ENCODE peak calls at places on chromosomes 16 and 17, in four cellular contexts. H is aorta, E is heart right ventricle, O is gastrocnemius medialis. A is an unnamed sample.

GRCh38 chr16:55478827-55479559 is at the start of gene MMP2:
- DNase-seq in H (peak; percentile 88), E (peak; percentile 81), O (peak; percentile 52), A (no peak)

GRCh38 chr16:80693553-80693952 is 110.8 kb downstream of the CDYL2 start:
- DNase-seq in H (no peak), E (no peak), O (no peak), A (no peak)

GRCh38 chr17:41629316-41629715 is 4.9 kb upstream of the KRT17 start:
- DNase-seq in H (no peak), E (no peak), O (no peak), A (no peak)

GRCh38 chr16:88688013-88688778 is 1.9 kb upstream of the SNAI3 start:
- DNase-seq in H (no peak), E (no peak), O (peak; percentile 61), A (no peak)

GRCh38 chr16:83285921-83286320 is 521.9 kb upstream of the HSBP1 start:
- DNase-seq in H (no peak), E (no peak), O (no peak), A (no peak)

GRCh38 chr16:71358464-71359031 is at the start of gene CALB2:
- DNase-seq in H (peak; percentile 90), E (peak; percentile 35), O (no peak), A (no peak)

GRCh38 chr16:31354394-31355291 is at the start of gene ITGAX:
- DNase-seq in H (peak; percentile 83), E (peak; percentile 46), O (peak; percentile 13), A (no peak)

GRCh38 chr17:56913000-56913866 is 616 bp downstream of the TRIM25 start:
- DNase-seq in H (no peak), E (no peak), O (no peak), A (no peak)

GRCh38 chr17:30590086-30590485 is 112.9 kb downstream of the GOSR1 start:
- DNase-seq in H (no peak), E (no peak), O (no peak), A (no peak)

GRCh38 chr17:4189280-4189679 is 46.3 kb downstream of the CYB5D2 start:
- DNase-seq in H (no peak), E (no peak), O (no peak), A (no peak)

GRCh38 chr17:73705594-73705993 is 61.3 kb upstream of the SDK2 start:
- DNase-seq in H (no peak), E (no peak), O (no peak), A (no peak)

GRCh38 chr17:83097831-83098230 is 18.4 kb downstream of the METRNL start:
- DNase-seq in H (no peak), E (no peak), O (no peak), A (no peak)

GRCh38 chr16:80948886-80949502 is 57.7 kb downstream of the CMC2 start:
- DNase-seq in H (peak; percentile 84), E (peak; percentile 24), O (no peak), A (no peak)

GRCh38 chr16:57537596-57538234 is 1.3 kb upstream of the CCDC102A start:
- DNase-seq in H (peak; percentile 14), E (peak; percentile 6), O (no peak), A (no peak)

GRCh38 chr17:1709971-1710806 is at the start of gene TLCD2:
- DNase-seq in H (peak; percentile 93), E (peak; percentile 74), O (peak; percentile 56), A (no peak)

GRCh38 chr17:36468903-36469635 is 17.4 kb upstream of the ZNHIT3 start:
- DNase-seq in H (no peak), E (no peak), O (no peak), A (no peak)

GRCh38 chr17:56594528-56595418 is 1.3 kb downstream of the NOG start:
- DNase-seq in H (peak; percentile 77), E (no peak), O (peak; percentile 19), A (no peak)

GRCh38 chr17:67751101-67752074 is 33.7 kb downstream of the NOL11 start:
- DNase-seq in H (peak; percentile 59), E (no peak), O (no peak), A (no peak)

GRCh38 chr17:1002412-1002753 is 5.5 kb downstream of the TIMM22 start:
- DNase-seq in H (no peak), E (no peak), O (no peak), A (no peak)

GRCh38 chr17:8791248-8791909 is 7.8 kb downstream of the MFSD6L start:
- DNase-seq in H (no peak), E (no peak), O (no peak), A (no peak)

GRCh38 chr16:56608876-56609462 is 585 bp downstream of the MT2A start:
- DNase-seq in H (no peak), E (no peak), O (no peak), A (no peak)

GRCh38 chr16:85515830-85516397 is 97.2 kb upstream of the GSE1 start:
- DNase-seq in H (no peak), E (no peak), O (no peak), A (no peak)

GRCh38 chr17:63973930-63974593 is 1.3 kb upstream of the SCN4A start:
- DNase-seq in H (no peak), E (no peak), O (peak; percentile 92), A (no peak)

GRCh38 chr17:55098765-55099164 is 130.2 kb downstream of the STXBP4 start:
- DNase-seq in H (no peak), E (no peak), O (no peak), A (no peak)

GRCh38 chr16:15837761-15838160 is 19.1 kb downstream of the MYH11 start:
- DNase-seq in H (no peak), E (no peak), O (no peak), A (no peak)

GRCh38 chr17:11598274-11599221 is at the start of gene DNAH9:
- DNase-seq in H (peak; percentile 94), E (peak; percentile 97), O (peak; percentile 73), A (peak; percentile 37)

GRCh38 chr16:23254338-23254737 is 47.8 kb upstream of the SCNN1B start:
- DNase-seq in H (no peak), E (no peak), O (no peak), A (no peak)

GRCh38 chr17:65393514-65393913 is 167.9 kb downstream of the AXIN2 start:
- DNase-seq in H (no peak), E (no peak), O (no peak), A (no peak)

GRCh38 chr16:64092284-64092683 is 1029.6 kb downstream of the CDH11 start:
- DNase-seq in H (no peak), E (no peak), O (no peak), A (no peak)

GRCh38 chr16:65284583-65284982 is 162.7 kb upstream of the CDH11 start:
- DNase-seq in H (no peak), E (no peak), O (no peak), A (no peak)

GRCh38 chr17:5582177-5582885 is 2.0 kb downstream of the NLRP1 start:
- DNase-seq in H (no peak), E (no peak), O (no peak), A (no peak)

GRCh38 chr17:5580367-5580766 is 3.9 kb downstream of the NLRP1 start:
- DNase-seq in H (no peak), E (no peak), O (no peak), A (no peak)

GRCh38 chr17:5583426-5584382 is 605 bp downstream of the NLRP1 start:
- DNase-seq in H (no peak), E (peak; percentile 22), O (no peak), A (no peak)

GRCh38 chr17:5581655-5582054 is 2.7 kb downstream of the NLRP1 start:
- DNase-seq in H (no peak), E (no peak), O (no peak), A (no peak)

GRCh38 chr17:5580974-5581373 is 3.3 kb downstream of the NLRP1 start:
- DNase-seq in H (no peak), E (no peak), O (no peak), A (no peak)
- H3K4me1 ChIP-seq in H (no peaks in the 10 kb centered on the region), E (peaks cover 24% of the 10 kb centered on the region), O (peaks cover 13% of the 10 kb centered on the region), A (peaks cover 44% of the 10 kb centered on the region)

DNA sequence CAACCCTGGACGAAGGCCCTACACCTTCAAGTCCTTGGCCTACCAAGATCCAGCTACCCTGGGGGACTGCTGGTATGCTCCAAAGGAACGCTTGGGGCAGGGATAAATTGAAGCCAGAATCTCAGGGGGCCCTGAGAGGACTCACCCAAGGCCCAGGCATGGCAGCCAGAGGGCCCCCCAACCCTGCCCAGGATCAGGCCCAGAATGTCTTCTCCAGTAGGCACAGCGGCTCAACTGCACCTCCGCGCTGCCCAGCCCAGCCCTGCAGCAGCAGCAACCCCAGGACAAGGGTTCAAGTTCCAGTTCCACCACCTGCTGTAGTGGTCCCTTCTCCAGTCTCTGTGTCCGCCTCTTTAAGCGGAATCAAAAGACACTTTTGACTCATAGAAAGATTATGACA is 2.2 kb downstream of the TFAP4 start:
- DNase-seq in H (no peak), E (no peak), O (no peak), A (no peak)
- H3K27ac ChIP-seq in H (no peak overlapping the region), E (peak overlapping the region; percentile 92), O (peak overlapping the region; percentile 96), A (no peak overlapping the region)

DNA sequence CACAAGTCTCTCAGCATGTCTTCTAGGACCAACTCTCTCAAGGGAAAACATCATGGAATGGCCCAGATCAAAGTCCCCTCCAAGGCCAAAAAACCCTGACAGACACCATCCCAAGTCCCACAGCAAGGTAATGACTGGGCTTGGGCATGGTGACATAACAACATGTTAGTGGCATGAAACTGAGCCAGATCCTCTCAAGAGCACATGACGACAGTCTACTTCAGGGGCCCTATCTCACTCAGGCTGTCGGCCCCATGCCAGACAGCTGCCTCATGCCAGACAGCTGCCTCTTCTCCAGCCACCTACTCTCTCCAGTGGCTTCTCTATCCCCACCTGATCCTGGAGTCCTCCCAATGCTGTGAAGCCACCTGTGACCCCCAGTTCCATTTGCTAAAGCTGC is 18.4 kb downstream of the HSD11B2 start:
- DNase-seq in H (no peak), E (peak; percentile 71), O (no peak), A (no peak)
- H3K4me1 ChIP-seq in H (no peaks in the 10 kb centered on the region), E (peaks cover 75% of the 10 kb centered on the region), O (peaks cover 83% of the 10 kb centered on the region), A (peaks cover 79% of the 10 kb centered on the region)

GRCh38 chr16:68090526-68090925 is 5.4 kb downstream of the NFATC3 start:
- DNase-seq in H (no peak), E (no peak), O (no peak), A (no peak)
- H3K27ac ChIP-seq in H (no peak overlapping the region), E (no peak overlapping the region), O (peak overlapping the region; percentile 97), A (no peak overlapping the region)

GRCh38 chr17:21279198-21279535 is 5.3 kb upstream of the MAP2K3 start:
- DNase-seq in H (no peak), E (no peak), O (no peak), A (no peak)
- H3K4me1 ChIP-seq in H (peaks cover 4% of the 10 kb centered on the region), E (peaks cover 17% of the 10 kb centered on the region), O (peaks cover 48% of the 10 kb centered on the region), A (peaks cover 16% of the 10 kb centered on the region)

GRCh38 chr17:76538281-76538931 is 897 bp upstream of the CYGB start:
- DNase-seq in H (no peak), E (no peak), O (no peak), A (no peak)
- H3K27ac ChIP-seq in H (no peak overlapping the region), E (peak overlapping the region; percentile 85), O (peak overlapping the region; percentile 77), A (peak overlapping the region; percentile 57)

DNA sequence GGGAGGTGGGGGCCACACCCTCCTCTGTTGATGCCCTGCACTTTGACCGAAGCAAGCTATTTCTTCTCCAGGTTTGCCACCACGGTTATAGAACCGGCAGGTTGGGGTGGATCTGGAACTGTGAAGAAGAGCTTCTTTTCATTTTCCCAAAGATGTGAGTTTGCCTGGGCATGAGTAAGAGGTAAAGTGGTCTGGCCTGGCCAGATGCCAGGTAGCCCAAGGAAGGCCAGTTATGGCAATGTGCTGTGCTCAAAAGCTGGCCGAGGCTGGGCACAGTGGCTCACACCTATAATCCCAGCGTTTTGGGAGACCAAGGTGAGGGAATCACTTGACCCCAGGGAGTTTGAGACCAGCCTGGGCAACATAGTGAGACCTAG is 18.7 kb downstream of the ATP6V0D1 start:
- DNase-seq in H (no peak), E (no peak), O (no peak), A (no peak)
- H3K4me1 ChIP-seq in H (no peaks in the 10 kb centered on the region), E (peaks cover 60% of the 10 kb centered on the region), O (peaks cover 87% of the 10 kb centered on the region), A (peaks cover 63% of the 10 kb centered on the region)

GRCh38 chr17:48610282-48611211 is at the start of gene HOXB7:
- DNase-seq in H (peak; percentile 94), E (peak; percentile 27), O (no peak), A (no peak)
- H3K27ac ChIP-seq in H (peak within 1 kb of the TSS; percentile 11), E (no peak within 1 kb of the TSS), O (peak within 1 kb of the TSS; percentile 16), A (no peak within 1 kb of the TSS)

A was measured in esophagus squamous epithelium.